ENCODE peak calls at places on chromosome 5, in five cellular contexts. A is stomach, K is H1, V is tibial nerve, I is GM12878. O is an unnamed sample. For H3K27me3 and H3K4me1, the result is how much of the 10 kb centered on the place peaks cover.

GRCh38 chr5:78287833-78288232 is 6.7 kb downstream of the AP3B1 start:
- DNase-seq in A (no peak), V (no peak), I (no peak), K (no peak), O (peak)

GRCh38 chr5:141574122-141574510 is 44.7 kb downstream of the DIAPH1 start:
- DNase-seq in K (no peak), A (no peak), V (no peak), I (no peak), O (no peak)

GRCh38 chr5:86684222-86684621 is 66.5 kb downstream of the COX7C start:
- DNase-seq in A (no peak), V (no peak), K (no peak), I (no peak), O (no peak)

GRCh38 chr5:91283326-91283725 is 99.8 kb downstream of the ARRDC3 start:
- DNase-seq in I (no peak), V (no peak), A (no peak), K (no peak), O (no peak)

GRCh38 chr5:36658016-36658415 is 51.6 kb downstream of the SLC1A3 start:
- DNase-seq in K (no peak), V (no peak), A (no peak), I (no peak), O (no peak)

GRCh38 chr5:54469655-54470054 is 14.2 kb downstream of the HSPB3 start:
- DNase-seq in I (peak), A (no peak), V (no peak), K (no peak), O (no peak)

GRCh38 chr5:73515232-73515631 is 17.0 kb downstream of the BTF3 start:
- DNase-seq in I (no peak), K (no peak), A (peak), V (no peak), O (peak)

GRCh38 chr5:169945831-169946261 is 34.4 kb downstream of the INSYN2B start:
- DNase-seq in V (no peak), I (no peak), A (peak), K (peak), O (peak)

GRCh38 chr5:15948225-15948624 is 231.4 kb downstream of the MARCHF11 start:
- DNase-seq in V (no peak), K (no peak), I (no peak), A (no peak), O (no peak)

GRCh38 chr5:43685271-43685950 is 82.4 kb downstream of the NNT start:
- DNase-seq in V (no peak), A (no peak), K (no peak), I (no peak), O (no peak)

GRCh38 chr5:125148076-125148475 is 401.6 kb upstream of the ZNF608 start:
- DNase-seq in I (no peak), A (no peak), V (no peak), K (no peak), O (no peak)

GRCh38 chr5:174293481-174293880 is 248.0 kb downstream of the NSG2 start:
- DNase-seq in I (no peak), A (no peak), K (peak), V (no peak), O (no peak)

GRCh38 chr5:161546463-161547301 is at the start of gene GABRB2:
- DNase-seq in A (peak), I (peak), K (peak), V (peak), O (peak)

GRCh38 chr5:162209005-162209605 is 141.5 kb downstream of the GABRG2 start:
- DNase-seq in K (peak), A (peak), V (no peak), I (peak), O (peak)

GRCh38 chr5:177431317-177432142 is 5.1 kb downstream of the GRK6 start:
- DNase-seq in A (peak), K (no peak), I (peak), V (no peak), O (peak)

GRCh38 chr5:115461506-115462290 is 82.9 kb downstream of the FEM1C start:
- DNase-seq in K (no peak), A (no peak), V (no peak), I (no peak), O (no peak)

GRCh38 chr5:139812836-139813805 is 17.5 kb downstream of the PSD2 start:
- DNase-seq in I (no peak), V (no peak), K (no peak), A (no peak), O (no peak)
- H3K27me3 ChIP-seq in I (under half), V (under half), K (under half), A (under half), O (under half)

GRCh38 chr5:142699105-142699720 is 13.3 kb upstream of the FGF1 start:
- DNase-seq in A (peak), V (peak), I (peak), K (peak), O (peak)

GRCh38 chr5:142698447-142698846 is 12.6 kb upstream of the FGF1 start:
- DNase-seq in K (no peak), V (no peak), I (no peak), A (no peak), O (no peak)

GRCh38 chr5:142697846-142698245 is 12.0 kb upstream of the FGF1 start:
- DNase-seq in K (no peak), V (no peak), I (no peak), A (no peak), O (no peak)

GRCh38 chr5:142696379-142696778 is 10.5 kb upstream of the FGF1 start:
- DNase-seq in V (no peak), K (no peak), I (no peak), A (no peak), O (no peak)

GRCh38 chr5:142697356-142697807 is 11.5 kb upstream of the FGF1 start:
- DNase-seq in A (no peak), I (no peak), K (no peak), V (no peak), O (no peak)
- H3K4me1 ChIP-seq in A (under half), I (under half), K (under half), V (under half), O (under half)

GRCh38 chr5:168916266-168916665 is 337.1 kb upstream of the PANK3 start:
- DNase-seq in K (peak), V (peak), A (no peak), I (no peak), O (no peak)
- TF ChIP-seq EP300 in K (no peak), V (no peak), A (no peak), I (no peak), O (no peak)

GRCh38 chr5:113757508-113757907 is 244.0 kb downstream of the YTHDC2 start:
- DNase-seq in I (no peak), V (no peak), A (no peak), K (no peak), O (no peak)
- H3K27me3 ChIP-seq in I (under half), V (under half), A (under half), K (under half), O (under half)

DNA sequence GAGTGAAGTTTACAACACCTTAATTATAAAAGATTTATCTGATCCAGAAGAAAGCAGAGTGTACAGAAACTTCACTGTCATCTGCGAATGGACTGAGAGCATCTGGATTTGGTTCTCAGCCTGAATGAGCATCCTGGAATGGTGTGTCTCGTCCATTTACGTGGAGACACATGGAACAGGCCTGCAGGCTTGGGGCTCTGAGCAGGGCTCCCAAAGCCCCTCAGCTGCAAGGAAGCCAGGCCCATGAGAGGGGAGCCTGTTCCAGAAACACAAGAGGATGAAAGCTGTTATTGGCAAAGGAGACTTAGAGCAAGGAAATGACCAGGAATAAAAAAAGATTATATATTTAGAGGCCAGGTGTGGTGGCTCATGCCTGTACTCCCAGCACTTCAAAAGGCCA is 22.1 kb upstream of the TERT start:
- DNase-seq in A (no peak), I (no peak), K (no peak), V (no peak), O (no peak)
- H3K4me1 ChIP-seq in A (under half), I (half or more), K (under half), V (under half), O (under half)

DNA sequence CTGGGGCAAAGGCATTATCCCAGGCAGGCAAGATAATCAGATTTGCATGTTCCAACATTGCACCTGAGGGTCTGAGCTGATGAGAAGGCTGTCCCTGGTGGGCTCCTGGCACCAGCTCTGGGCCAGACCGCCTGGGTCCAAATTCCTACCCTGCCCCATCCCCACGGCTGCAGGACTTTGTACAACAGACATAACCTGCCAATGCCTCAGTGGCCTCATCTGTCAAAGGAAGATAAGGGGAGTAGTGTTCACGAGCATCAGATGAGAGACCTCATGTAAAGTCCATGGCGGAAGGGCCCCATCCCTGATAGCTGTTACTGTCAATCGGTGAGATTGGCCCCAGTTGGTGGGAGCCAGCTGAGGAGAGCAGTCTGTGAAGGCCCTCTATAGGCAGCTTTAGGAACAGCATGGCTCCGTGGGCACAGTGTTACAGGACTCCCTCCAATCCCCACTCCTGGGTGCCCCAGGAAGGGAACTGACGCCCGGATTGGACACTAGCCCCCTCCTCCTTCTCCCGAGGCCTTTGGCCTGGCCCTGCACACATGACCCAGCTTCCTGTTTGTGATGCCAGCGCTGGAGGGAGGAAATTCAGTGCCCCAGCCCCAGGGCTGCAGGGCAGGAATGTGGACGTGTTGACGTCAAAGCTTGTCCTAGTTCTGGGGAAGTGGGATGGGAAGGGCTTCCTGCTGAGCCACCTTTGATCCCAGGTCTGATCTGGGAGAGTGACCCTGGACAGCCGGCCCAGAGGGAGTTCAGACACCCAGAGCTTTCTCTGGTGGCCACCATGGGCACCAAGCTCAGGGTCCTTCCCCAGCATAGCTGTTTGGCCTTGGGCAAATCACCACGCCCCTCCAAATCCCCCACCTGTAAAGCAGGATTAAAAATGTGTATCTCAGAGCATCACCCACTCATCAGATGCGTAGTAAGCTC is 56.2 kb downstream of the DUSP1 start:
- DNase-seq in A (peak), I (no peak), V (peak), K (peak), O (peak)
- TF ChIP-seq EP300 in A (peak), I (no peak), V (peak), K (no peak), O (peak)

GRCh38 chr5:2207966-2208544 is 325.3 kb upstream of the IRX4 start:
- DNase-seq in A (no peak), I (no peak), V (no peak), K (peak), O (peak)
- H3K27me3 ChIP-seq in A (under half), I (under half), V (under half), K (under half), O (under half)

GRCh38 chr5:79487251-79487650 is 26.7 kb downstream of the HOMER1 start:
- DNase-seq in A (no peak), I (no peak), V (no peak), K (no peak), O (no peak)

GRCh38 chr5:79484731-79485130 is 29.2 kb downstream of the HOMER1 start:
- DNase-seq in K (no peak), A (no peak), V (no peak), I (no peak), O (no peak)

GRCh38 chr5:79480991-79481390 is 32.9 kb downstream of the HOMER1 start:
- DNase-seq in V (no peak), K (no peak), I (no peak), A (no peak), O (no peak)

GRCh38 chr5:79486116-79486515 is 27.8 kb downstream of the HOMER1 start:
- DNase-seq in A (no peak), I (no peak), K (no peak), V (no peak), O (no peak)

DNA sequence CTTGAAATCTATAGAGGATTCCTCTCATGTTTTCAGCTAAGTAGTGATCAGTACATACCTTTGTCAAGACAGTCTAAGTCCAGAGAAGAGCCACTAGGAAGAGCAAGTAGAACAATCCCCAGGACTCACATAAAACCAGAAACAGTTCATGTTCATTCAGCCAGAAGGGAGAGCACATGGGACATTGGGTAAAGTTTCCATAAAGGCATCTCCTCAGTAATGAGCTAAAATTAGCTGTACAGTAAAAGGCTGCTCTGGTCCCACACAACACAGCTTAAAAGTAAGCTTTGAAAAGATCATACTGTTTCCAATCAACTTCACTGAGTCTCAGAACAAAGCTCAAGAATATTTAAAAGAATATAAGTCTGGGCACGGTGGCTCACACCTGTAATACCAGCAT is 32.4 kb downstream of the HOMER1 start:
- DNase-seq in K (no peak), V (no peak), A (no peak), I (no peak), O (no peak)
- H3K4me1 ChIP-seq in K (under half), V (under half), A (under half), I (under half), O (under half)

O was measured in upper lobe of left lung.